ENCODE peak calls at places on chromosomes 1 and 21, in five cellular contexts. D, R, V, S and P are unnamed samples.

GRCh38 chr1:32949519-32949918 is 15.1 kb downstream of the RNF19B start:
- DNase-seq in R (no peak), S (no peak), V (no peak), D (no peak), P (no peak)

GRCh38 chr21:29230541-29231275 is 68.0 kb upstream of the BACH1 start:
- DNase-seq in D (no peak), R (no peak), V (no peak), S (no peak), P (no peak)

GRCh38 chr21:42164064-42164789 is 54.7 kb upstream of the ABCG1 start:
- DNase-seq in V (peak; percentile 75), D (peak; percentile 60), R (peak; percentile 79), S (peak; percentile 58), P (peak; percentile 78)

GRCh38 chr1:245096330-245097066 is 58.3 kb upstream of the KIF26B start:
- DNase-seq in S (no peak), R (no peak), V (no peak), D (no peak), P (no peak)

GRCh38 chr1:24385160-24385939 is 28.2 kb downstream of the STPG1 start:
- DNase-seq in R (no peak), S (peak; percentile 84), D (no peak), V (no peak), P (no peak)

GRCh38 chr1:115098979-115099692 is 9.8 kb upstream of the TSPAN2 start:
- DNase-seq in D (peak; percentile 56), V (no peak), S (peak; percentile 59), R (peak; percentile 83), P (peak; percentile 60)

GRCh38 chr1:171899838-171900237 is 58.5 kb downstream of the DNM3 start:
- DNase-seq in D (no peak), R (no peak), V (no peak), S (no peak), P (no peak)

GRCh38 chr1:226690460-226690982 is 48.6 kb downstream of the ITPKB start:
- DNase-seq in V (no peak), D (no peak), S (no peak), R (peak; percentile 81), P (no peak)

GRCh38 chr1:183105449-183105848 is 80.6 kb upstream of the LAMC2 start:
- DNase-seq in D (no peak), V (no peak), S (no peak), R (no peak), P (no peak)

GRCh38 chr1:205716371-205717132 is 33.4 kb downstream of the NUCKS1 start:
- DNase-seq in S (no peak), D (no peak), R (no peak), V (no peak), P (no peak)

GRCh38 chr1:113247355-113247754 is 143.0 kb upstream of the MAGI3 start:
- DNase-seq in S (no peak), V (no peak), R (no peak), D (no peak), P (no peak)

GRCh38 chr1:162633327-162633762 is 1.1 kb downstream of the DDR2 start:
- DNase-seq in D (peak; percentile 43), S (peak; percentile 14), V (no peak), R (no peak), P (no peak)

GRCh38 chr1:91781371-91781825 is 104.6 kb downstream of the TGFBR3 start:
- DNase-seq in R (no peak), D (no peak), S (no peak), V (no peak), P (no peak)

GRCh38 chr1:226309398-226310122 is 596 bp upstream of the LIN9 start:
- DNase-seq in R (peak; percentile 72), D (no peak), S (peak; percentile 40), V (no peak), P (peak; percentile 46)

GRCh38 chr21:32993894-32994293 is 31.8 kb upstream of the OLIG2 start:
- DNase-seq in S (no peak), D (no peak), R (no peak), V (no peak), P (no peak)

GRCh38 chr1:236467327-236467641 is 56.5 kb upstream of the LGALS8 start:
- DNase-seq in V (no peak), R (no peak), S (no peak), D (no peak), P (no peak)

GRCh38 chr1:234862944-234863515 is 253.1 kb upstream of the IRF2BP2 start:
- DNase-seq in V (no peak), R (peak; percentile 92), S (no peak), D (peak; percentile 83), P (peak; percentile 67)

GRCh38 chr1:43225168-43225567 is 44.6 kb upstream of the TMEM125 start:
- DNase-seq in V (no peak), S (peak; percentile 22), D (no peak), R (no peak), P (no peak)

GRCh38 chr21:33510826-33511225 is 19.3 kb upstream of the DNAJC28 start:
- DNase-seq in D (no peak), V (no peak), R (no peak), S (no peak), P (no peak)

DNA sequence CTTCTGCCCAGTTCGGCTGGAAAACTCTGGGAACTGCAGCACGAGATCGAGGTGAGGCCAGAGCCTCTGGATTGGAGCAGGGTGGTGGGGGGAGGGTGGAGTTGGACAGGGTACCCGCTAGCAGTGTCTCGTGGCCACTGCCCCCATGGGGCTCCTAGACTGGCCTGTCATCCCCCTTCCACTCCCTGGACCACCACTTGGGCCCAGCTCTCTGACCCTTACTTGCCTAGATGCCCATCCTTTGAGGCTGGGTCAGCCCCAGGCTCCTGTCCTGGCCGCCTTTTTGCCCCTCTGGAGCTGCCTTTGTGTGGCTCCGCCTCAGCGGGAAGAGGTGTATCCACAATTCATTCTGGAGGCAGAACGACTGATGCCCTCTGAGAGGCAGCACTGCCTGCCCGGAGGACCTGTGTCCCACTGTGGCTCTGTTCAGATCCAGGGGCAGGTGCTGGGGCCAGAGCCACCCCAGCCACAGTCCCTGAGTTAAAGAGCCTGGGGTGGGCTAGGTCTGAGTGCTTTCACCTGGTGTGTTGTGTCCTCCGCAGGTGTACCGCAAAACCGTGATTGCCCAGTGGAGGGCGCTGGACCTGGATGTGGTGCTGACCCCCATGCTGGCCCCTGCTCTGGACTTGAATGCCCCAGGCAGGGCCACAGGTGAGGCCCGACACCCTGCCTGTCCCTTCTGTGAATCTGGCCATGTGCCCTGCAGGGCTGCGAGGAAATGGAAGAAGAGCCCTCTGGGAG is 17.7 kb downstream of the FAAH start:
- DNase-seq in V (no peak), S (peak; percentile 88), R (no peak), D (no peak), P (no peak)
- TF ChIP-seq CTCF in V (peak; percentile 24), S (peak; percentile 80), R (no peak), D (no peak), P (peak; percentile 25)

GRCh38 chr1:22286491-22286890 is 143.6 kb upstream of the WNT4 start:
- DNase-seq in R (no peak), V (no peak), S (peak; percentile 47), D (no peak), P (no peak)

GRCh38 chr1:22288593-22289241 is 145.8 kb upstream of the WNT4 start:
- DNase-seq in R (no peak), D (no peak), S (no peak), V (no peak), P (no peak)

GRCh38 chr1:22285545-22286396 is 142.9 kb upstream of the WNT4 start:
- DNase-seq in D (no peak), R (no peak), S (no peak), V (no peak), P (no peak)

GRCh38 chr1:22287946-22288520 is 145.1 kb upstream of the WNT4 start:
- DNase-seq in R (no peak), V (no peak), S (no peak), D (no peak), P (no peak)

GRCh38 chr1:22287273-22287672 is 144.4 kb upstream of the WNT4 start:
- DNase-seq in V (no peak), S (no peak), D (no peak), R (no peak), P (no peak)
- H3K4me1 ChIP-seq in V (no peaks in the 10 kb centered on the region), S (no peaks in the 10 kb centered on the region), D (no peaks in the 10 kb centered on the region), R (no peaks in the 10 kb centered on the region), P (no peaks in the 10 kb centered on the region)

GRCh38 chr1:20195464-20195780 is 9.1 kb upstream of the PLA2G2C start:
- DNase-seq in D (no peak), R (no peak), S (no peak), V (no peak), P (no peak)
- TF ChIP-seq CTCF in D (no peak), R (no peak), S (no peak), V (peak; percentile 2), P (no peak)

GRCh38 chr1:12595839-12596821 is 21.9 kb downstream of the DHRS3 start:
- DNase-seq in V (peak; percentile 94), D (peak; percentile 94), S (peak; percentile 94), R (peak; percentile 97), P (peak; percentile 94)
- H3K4me1 ChIP-seq in V (peaks cover 87% of the 10 kb centered on the region), D (peaks cover 97% of the 10 kb centered on the region), S (peaks cover 48% of the 10 kb centered on the region), R (peaks cover 100% of the 10 kb centered on the region), P (peaks cover 95% of the 10 kb centered on the region)